ENCODE peak calls at places on chromosome 10, in seven cellular contexts. One of them, this sample, is unnamed.

GRCh38 chr10:133100706-133101463 is 13.2 kb downstream of the ADGRA1 start:
- DNase-seq in HepG2: no peak
- DNase-seq in activated CD4-positive, CD25-positive, alpha-beta regulatory T cell treated with anti-CD3 and anti-CD28 coated beads, Interleukin-2, amount 50 U/mL, for 72 hours: peak; percentile 42
- DNase-seq in putamen: no peak
- DNase-seq in T-cell: peak; percentile 4
- DNase-seq in stimulated activated effector memory CD8-positive, alpha-beta T cell treated with anti-CD3 and anti-CD28 coated beads, Interleukin-12 subunit alpha, Interleukin-12 subunit beta, amount 100 ng/mL, for 72 hours: no peak
- DNase-seq in CD8-positive, alpha-beta T cell: no peak
- DNase-seq in this sample: no peak

GRCh38 chr10:82969405-82969804 is 1094.4 kb downstream of the NRG3 start:
- DNase-seq in HepG2: no peak
- DNase-seq in activated CD4-positive, CD25-positive, alpha-beta regulatory T cell treated with anti-CD3 and anti-CD28 coated beads, Interleukin-2, amount 50 U/mL, for 72 hours: no peak
- DNase-seq in putamen: no peak
- DNase-seq in T-cell: no peak
- DNase-seq in stimulated activated effector memory CD8-positive, alpha-beta T cell treated with anti-CD3 and anti-CD28 coated beads, Interleukin-12 subunit alpha, Interleukin-12 subunit beta, amount 100 ng/mL, for 72 hours: no peak
- DNase-seq in CD8-positive, alpha-beta T cell: no peak
- DNase-seq in this sample: no peak

GRCh38 chr10:121069061-121069850 is 218.1 kb downstream of the WDR11 start:
- DNase-seq in HepG2: no peak
- DNase-seq in activated CD4-positive, CD25-positive, alpha-beta regulatory T cell treated with anti-CD3 and anti-CD28 coated beads, Interleukin-2, amount 50 U/mL, for 72 hours: no peak
- DNase-seq in putamen: peak; percentile 23
- DNase-seq in T-cell: no peak
- DNase-seq in stimulated activated effector memory CD8-positive, alpha-beta T cell treated with anti-CD3 and anti-CD28 coated beads, Interleukin-12 subunit alpha, Interleukin-12 subunit beta, amount 100 ng/mL, for 72 hours: no peak
- DNase-seq in CD8-positive, alpha-beta T cell: no peak
- DNase-seq in this sample: no peak

GRCh38 chr10:131855396-131855762 is 45.4 kb upstream of the PPP2R2D start:
- DNase-seq in HepG2: no peak
- DNase-seq in activated CD4-positive, CD25-positive, alpha-beta regulatory T cell treated with anti-CD3 and anti-CD28 coated beads, Interleukin-2, amount 50 U/mL, for 72 hours: no peak
- DNase-seq in putamen: no peak
- DNase-seq in T-cell: no peak
- DNase-seq in stimulated activated effector memory CD8-positive, alpha-beta T cell treated with anti-CD3 and anti-CD28 coated beads, Interleukin-12 subunit alpha, Interleukin-12 subunit beta, amount 100 ng/mL, for 72 hours: no peak
- DNase-seq in CD8-positive, alpha-beta T cell: no peak
- DNase-seq in this sample: no peak

GRCh38 chr10:115606081-115606480 is 512.9 kb downstream of the ATRNL1 start:
- DNase-seq in HepG2: no peak
- DNase-seq in activated CD4-positive, CD25-positive, alpha-beta regulatory T cell treated with anti-CD3 and anti-CD28 coated beads, Interleukin-2, amount 50 U/mL, for 72 hours: no peak
- DNase-seq in putamen: no peak
- DNase-seq in T-cell: no peak
- DNase-seq in stimulated activated effector memory CD8-positive, alpha-beta T cell treated with anti-CD3 and anti-CD28 coated beads, Interleukin-12 subunit alpha, Interleukin-12 subunit beta, amount 100 ng/mL, for 72 hours: no peak
- DNase-seq in CD8-positive, alpha-beta T cell: no peak
- DNase-seq in this sample: no peak

GRCh38 chr10:74008212-74008731 is 10.4 kb downstream of the VCL start:
- DNase-seq in HepG2: no peak
- DNase-seq in activated CD4-positive, CD25-positive, alpha-beta regulatory T cell treated with anti-CD3 and anti-CD28 coated beads, Interleukin-2, amount 50 U/mL, for 72 hours: no peak
- DNase-seq in putamen: no peak
- DNase-seq in T-cell: no peak
- DNase-seq in stimulated activated effector memory CD8-positive, alpha-beta T cell treated with anti-CD3 and anti-CD28 coated beads, Interleukin-12 subunit alpha, Interleukin-12 subunit beta, amount 100 ng/mL, for 72 hours: no peak
- DNase-seq in CD8-positive, alpha-beta T cell: no peak
- DNase-seq in this sample: no peak

GRCh38 chr10:61902448-61903183 is 1.1 kb downstream of the ARID5B start:
- DNase-seq in HepG2: peak; percentile 70
- DNase-seq in activated CD4-positive, CD25-positive, alpha-beta regulatory T cell treated with anti-CD3 and anti-CD28 coated beads, Interleukin-2, amount 50 U/mL, for 72 hours: peak; percentile 37
- DNase-seq in putamen: peak; percentile 83
- DNase-seq in T-cell: peak; percentile 69
- DNase-seq in stimulated activated effector memory CD8-positive, alpha-beta T cell treated with anti-CD3 and anti-CD28 coated beads, Interleukin-12 subunit alpha, Interleukin-12 subunit beta, amount 100 ng/mL, for 72 hours: no peak
- DNase-seq in CD8-positive, alpha-beta T cell: peak; percentile 80
- DNase-seq in this sample: peak; percentile 89

GRCh38 chr10:127400216-127400615 is 148.9 kb upstream of the NPS start:
- DNase-seq in HepG2: no peak
- DNase-seq in activated CD4-positive, CD25-positive, alpha-beta regulatory T cell treated with anti-CD3 and anti-CD28 coated beads, Interleukin-2, amount 50 U/mL, for 72 hours: no peak
- DNase-seq in putamen: no peak
- DNase-seq in T-cell: no peak
- DNase-seq in stimulated activated effector memory CD8-positive, alpha-beta T cell treated with anti-CD3 and anti-CD28 coated beads, Interleukin-12 subunit alpha, Interleukin-12 subunit beta, amount 100 ng/mL, for 72 hours: no peak
- DNase-seq in CD8-positive, alpha-beta T cell: no peak
- DNase-seq in this sample: no peak

GRCh38 chr10:28091913-28092312 is 93.0 kb upstream of the ODAD2 start:
- DNase-seq in HepG2: no peak
- DNase-seq in activated CD4-positive, CD25-positive, alpha-beta regulatory T cell treated with anti-CD3 and anti-CD28 coated beads, Interleukin-2, amount 50 U/mL, for 72 hours: no peak
- DNase-seq in putamen: no peak
- DNase-seq in T-cell: no peak
- DNase-seq in stimulated activated effector memory CD8-positive, alpha-beta T cell treated with anti-CD3 and anti-CD28 coated beads, Interleukin-12 subunit alpha, Interleukin-12 subunit beta, amount 100 ng/mL, for 72 hours: no peak
- DNase-seq in CD8-positive, alpha-beta T cell: no peak
- DNase-seq in this sample: no peak

GRCh38 chr10:44891721-44892120 is 19.4 kb upstream of the TMEM72 start:
- DNase-seq in HepG2: no peak
- DNase-seq in activated CD4-positive, CD25-positive, alpha-beta regulatory T cell treated with anti-CD3 and anti-CD28 coated beads, Interleukin-2, amount 50 U/mL, for 72 hours: no peak
- DNase-seq in putamen: no peak
- DNase-seq in T-cell: no peak
- DNase-seq in stimulated activated effector memory CD8-positive, alpha-beta T cell treated with anti-CD3 and anti-CD28 coated beads, Interleukin-12 subunit alpha, Interleukin-12 subunit beta, amount 100 ng/mL, for 72 hours: no peak
- DNase-seq in CD8-positive, alpha-beta T cell: no peak
- DNase-seq in this sample: no peak

GRCh38 chr10:22252286-22252800 is 34.5 kb upstream of the EBLN1 start:
- DNase-seq in HepG2: no peak
- DNase-seq in activated CD4-positive, CD25-positive, alpha-beta regulatory T cell treated with anti-CD3 and anti-CD28 coated beads, Interleukin-2, amount 50 U/mL, for 72 hours: peak; percentile 74
- DNase-seq in putamen: peak; percentile 68
- DNase-seq in T-cell: peak; percentile 32
- DNase-seq in stimulated activated effector memory CD8-positive, alpha-beta T cell treated with anti-CD3 and anti-CD28 coated beads, Interleukin-12 subunit alpha, Interleukin-12 subunit beta, amount 100 ng/mL, for 72 hours: peak; percentile 64
- DNase-seq in CD8-positive, alpha-beta T cell: peak; percentile 49
- DNase-seq in this sample: peak; percentile 59